ENCODE peak calls at places on chromosome 1, in six cellular contexts. E, R, W, Z, P and Y are unnamed samples.

GRCh38 chr1:67749263-67749843 is 64.4 kb downstream of the GADD45A start:
- DNase-seq in E (no peak), P (no peak), Z (no peak), W (no peak), R (no peak), Y (no peak)

GRCh38 chr1:93661829-93662474 is 19.7 kb downstream of the BCAR3 start:
- DNase-seq in R (no peak), E (peak), P (no peak), Z (peak), W (peak), Y (no peak)

GRCh38 chr1:246583448-246584185 is 17.4 kb downstream of the CNST start:
- DNase-seq in P (no peak), E (peak), R (peak), Z (no peak), W (peak), Y (peak)

GRCh38 chr1:212037900-212038299 is 2.4 kb downstream of the DTL start:
- DNase-seq in P (no peak), Z (peak), W (peak), E (no peak), R (no peak), Y (no peak)

GRCh38 chr1:151175910-151176309 is at the start of gene TMOD4:
- DNase-seq in E (no peak), Z (no peak), R (no peak), P (no peak), W (peak), Y (no peak)

GRCh38 chr1:168465942-168466702 is 77.7 kb downstream of the XCL2 start:
- DNase-seq in R (peak), E (no peak), Z (peak), P (peak), W (peak), Y (peak)

GRCh38 chr1:1620433-1621139 is 5.3 kb downstream of the MIB2 start:
- DNase-seq in W (no peak), E (no peak), R (no peak), P (no peak), Z (no peak), Y (no peak)

GRCh38 chr1:38502772-38503171 is 356.8 kb downstream of the RRAGC start:
- DNase-seq in W (no peak), R (no peak), E (no peak), Z (no peak), P (no peak), Y (no peak)

GRCh38 chr1:234727018-234727757 is 117.2 kb upstream of the IRF2BP2 start:
- DNase-seq in R (no peak), E (no peak), P (no peak), W (no peak), Z (no peak), Y (no peak)

GRCh38 chr1:224805889-224806288 is 123.6 kb upstream of the DNAH14 start:
- DNase-seq in Z (no peak), P (no peak), W (no peak), E (no peak), R (no peak), Y (no peak)

GRCh38 chr1:6502000-6502891 is 10.8 kb upstream of the PLEKHG5 start:
- DNase-seq in R (peak), Z (no peak), W (no peak), E (no peak), P (no peak), Y (peak)

GRCh38 chr1:224014328-224014649 is 99.6 kb upstream of the FBXO28 start:
- DNase-seq in W (no peak), P (no peak), E (no peak), Z (peak), R (no peak), Y (no peak)

GRCh38 chr1:168945870-168946269 is 160.6 kb upstream of the ATP1B1 start:
- DNase-seq in E (no peak), R (peak), P (no peak), Z (peak), W (peak), Y (peak)

GRCh38 chr1:8764301-8764937 is 53.0 kb downstream of the RERE start:
- DNase-seq in E (no peak), P (no peak), R (no peak), W (no peak), Z (no peak), Y (no peak)

GRCh38 chr1:182328591-182328990 is 63.0 kb downstream of the GLUL start:
- DNase-seq in P (no peak), Z (no peak), E (no peak), R (no peak), W (no peak), Y (no peak)

GRCh38 chr1:112105557-112105956 is 116.1 kb upstream of the KCND3 start:
- DNase-seq in R (no peak), Z (no peak), W (no peak), E (no peak), P (no peak), Y (no peak)

GRCh38 chr1:172699111-172699510 is 40.2 kb downstream of the FASLG start:
- DNase-seq in P (peak), E (no peak), W (peak), R (peak), Z (peak), Y (no peak)

GRCh38 chr1:57258616-57259330 is 165.1 kb downstream of the DAB1 start:
- DNase-seq in E (peak), Z (no peak), R (no peak), W (no peak), P (no peak), Y (no peak)

GRCh38 chr1:37477946-37478345 is 3.6 kb downstream of the ZC3H12A start:
- DNase-seq in P (no peak), E (no peak), Z (no peak), R (no peak), W (no peak), Y (no peak)

GRCh38 chr1:31799895-31800676 is 15.7 kb downstream of the SPOCD1 start:
- DNase-seq in Z (no peak), W (no peak), R (no peak), P (no peak), E (no peak), Y (no peak)

GRCh38 chr1:185917646-185918045 is 183.5 kb downstream of the HMCN1 start:
- DNase-seq in P (no peak), Z (peak), R (no peak), W (peak), E (no peak), Y (no peak)

GRCh38 chr1:30900486-30900885 is 8.1 kb downstream of the SDC3 start:
- DNase-seq in E (no peak), Z (no peak), W (no peak), R (no peak), P (no peak), Y (no peak)

GRCh38 chr1:16152521-16153087 is 3.3 kb downstream of the EPHA2 start:
- DNase-seq in Z (peak), E (no peak), W (no peak), P (no peak), R (no peak), Y (no peak)

GRCh38 chr1:118987431-118988185 is 535 bp downstream of the TBX15 start:
- DNase-seq in P (no peak), E (no peak), Z (no peak), R (no peak), W (no peak), Y (no peak)

GRCh38 chr1:198492872-198493271 is 47.6 kb downstream of the ATP6V1G3 start:
- DNase-seq in Z (peak), W (peak), E (peak), P (no peak), R (no peak), Y (no peak)

GRCh38 chr1:160308451-160309182 is 23.7 kb upstream of the PEX19 start:
- DNase-seq in P (no peak), Z (no peak), E (no peak), W (peak), R (no peak), Y (no peak)

GRCh38 chr1:228101994-228102790 is 933 bp downstream of the C1orf35 start:
- DNase-seq in R (peak), E (no peak), Z (peak), W (peak), P (no peak), Y (peak)

GRCh38 chr1:17912491-17912890 is 157.4 kb downstream of the ACTL8 start:
- DNase-seq in E (no peak), W (no peak), P (no peak), Z (no peak), R (no peak), Y (no peak)

GRCh38 chr1:183812686-183813569 is 8.0 kb downstream of the RGL1 start:
- DNase-seq in E (no peak), R (no peak), Z (peak), P (no peak), W (peak), Y (peak)

GRCh38 chr1:156081174-156082110 is 823 bp downstream of the MEX3A start:
- DNase-seq in Z (no peak), P (no peak), W (no peak), E (no peak), R (no peak), Y (no peak)

GRCh38 chr1:245609354-245609753 is 454.6 kb downstream of the KIF26B start:
- DNase-seq in R (no peak), E (no peak), Z (no peak), P (no peak), W (no peak), Y (no peak)

GRCh38 chr1:119859647-119860046 is 36.7 kb downstream of the ADAM30 start:
- DNase-seq in R (no peak), E (peak), Z (peak), P (no peak), W (peak), Y (no peak)

GRCh38 chr1:42463906-42464305 is 820 bp downstream of the CCDC30 start:
- DNase-seq in P (no peak), R (no peak), W (no peak), E (no peak), Z (no peak), Y (no peak)